ENCODE peak calls at places on chromosomes 16 and 17, in six cellular contexts. O is A549, P is GM12878, L is IMR-90, Z is SK-N-SH, F is K562. V is an unnamed sample.
A peak's percentile ranks its signal among the peaks of the same experiment; 100 is the strongest.

GRCh38 chr16:85585762-85586161 is 27.4 kb upstream of the GSE1 start:
- DNase-seq in O (no peak), P (no peak), L (no peak), Z (no peak), F (no peak), V (no peak)

GRCh38 chr17:42010898-42011516 is 6.2 kb downstream of the DNAJC7 start:
- DNase-seq in O (peak; percentile 62), P (no peak), L (peak; percentile 22), Z (peak; percentile 64), F (peak; percentile 93), V (peak; percentile 52)

GRCh38 chr16:59878479-59878878 is 1144.4 kb upstream of the GOT2 start:
- DNase-seq in O (peak; percentile 89), P (no peak), L (peak; percentile 4), Z (no peak), F (no peak), V (no peak)

GRCh38 chr17:39527220-39527813 is 66.0 kb downstream of the CDK12 start:
- DNase-seq in O (peak; percentile 37), P (no peak), L (no peak), Z (no peak), F (peak; percentile 38), V (peak; percentile 33)

GRCh38 chr17:28476076-28476475 is 2.6 kb downstream of the SLC13A2 start:
- DNase-seq in O (no peak), P (no peak), L (no peak), Z (no peak), F (no peak), V (no peak)

GRCh38 chr16:56576585-56577299 is 11.9 kb downstream of the MT4 start:
- DNase-seq in O (peak; percentile 72), P (peak; percentile 32), L (peak; percentile 47), Z (peak; percentile 63), F (peak; percentile 86), V (peak; percentile 69)

GRCh38 chr17:56540791-56541190 is 52.7 kb upstream of the NOG start:
- DNase-seq in O (no peak), P (no peak), L (no peak), Z (no peak), F (no peak), V (no peak)

GRCh38 chr17:10814083-10814482 is 10.2 kb upstream of the TMEM238L start:
- DNase-seq in O (no peak), P (no peak), L (no peak), Z (no peak), F (no peak), V (no peak)

GRCh38 chr17:28864991-28865849 is 10.4 kb downstream of the ERAL1 start:
- DNase-seq in O (no peak), P (no peak), L (no peak), Z (no peak), F (peak; percentile 98), V (peak; percentile 37)

GRCh38 chr17:9108166-9108565 is 86.9 kb downstream of the NTN1 start:
- DNase-seq in O (no peak), P (no peak), L (no peak), Z (no peak), F (no peak), V (no peak)

DNA sequence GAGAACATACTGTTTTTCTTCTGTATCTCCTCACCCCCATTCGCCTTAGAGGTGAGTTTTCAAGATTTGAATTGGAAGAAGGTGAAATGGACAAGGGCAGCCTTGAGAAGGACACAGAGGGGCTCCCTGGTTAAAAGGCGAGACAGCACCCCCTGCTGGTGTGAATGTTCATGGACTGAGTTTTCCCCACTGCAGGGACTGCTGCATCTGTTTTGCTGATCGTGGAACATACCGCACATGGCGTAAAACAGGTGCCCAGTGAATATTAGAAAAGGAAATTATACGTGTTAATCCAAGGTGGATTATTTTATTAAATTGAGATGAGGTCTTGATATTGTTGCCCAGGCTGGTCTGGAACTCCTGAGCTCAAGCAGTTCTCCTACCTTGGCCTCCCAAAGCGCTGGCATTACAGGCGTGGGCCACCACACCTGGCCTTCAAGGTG is 54.5 kb downstream of the NDE1 start:
- DNase-seq in O (peak; percentile 75), P (no peak), L (peak; percentile 69), Z (peak; percentile 77), F (peak; percentile 89), V (peak; percentile 75)
- TF ChIP-seq SMC3 in O (peak; percentile 72), P (peak; percentile 66), L (peak; percentile 67), Z (peak; percentile 59), F (peak; percentile 71), V (peak; percentile 91)

GRCh38 chr16:803751-804075 is 3.2 kb upstream of the GNG13 start:
- DNase-seq in O (no peak), P (no peak), L (no peak), Z (no peak), F (no peak), V (no peak)

GRCh38 chr16:805474-805873 is 4.9 kb upstream of the GNG13 start:
- DNase-seq in O (no peak), P (no peak), L (no peak), Z (no peak), F (no peak), V (no peak)

GRCh38 chr16:802914-803750 is 2.6 kb upstream of the GNG13 start:
- DNase-seq in O (no peak), P (no peak), L (no peak), Z (no peak), F (no peak), V (no peak)

GRCh38 chr16:802461-802860 is 1.9 kb upstream of the GNG13 start:
- DNase-seq in O (no peak), P (no peak), L (no peak), Z (no peak), F (no peak), V (no peak)

DNA sequence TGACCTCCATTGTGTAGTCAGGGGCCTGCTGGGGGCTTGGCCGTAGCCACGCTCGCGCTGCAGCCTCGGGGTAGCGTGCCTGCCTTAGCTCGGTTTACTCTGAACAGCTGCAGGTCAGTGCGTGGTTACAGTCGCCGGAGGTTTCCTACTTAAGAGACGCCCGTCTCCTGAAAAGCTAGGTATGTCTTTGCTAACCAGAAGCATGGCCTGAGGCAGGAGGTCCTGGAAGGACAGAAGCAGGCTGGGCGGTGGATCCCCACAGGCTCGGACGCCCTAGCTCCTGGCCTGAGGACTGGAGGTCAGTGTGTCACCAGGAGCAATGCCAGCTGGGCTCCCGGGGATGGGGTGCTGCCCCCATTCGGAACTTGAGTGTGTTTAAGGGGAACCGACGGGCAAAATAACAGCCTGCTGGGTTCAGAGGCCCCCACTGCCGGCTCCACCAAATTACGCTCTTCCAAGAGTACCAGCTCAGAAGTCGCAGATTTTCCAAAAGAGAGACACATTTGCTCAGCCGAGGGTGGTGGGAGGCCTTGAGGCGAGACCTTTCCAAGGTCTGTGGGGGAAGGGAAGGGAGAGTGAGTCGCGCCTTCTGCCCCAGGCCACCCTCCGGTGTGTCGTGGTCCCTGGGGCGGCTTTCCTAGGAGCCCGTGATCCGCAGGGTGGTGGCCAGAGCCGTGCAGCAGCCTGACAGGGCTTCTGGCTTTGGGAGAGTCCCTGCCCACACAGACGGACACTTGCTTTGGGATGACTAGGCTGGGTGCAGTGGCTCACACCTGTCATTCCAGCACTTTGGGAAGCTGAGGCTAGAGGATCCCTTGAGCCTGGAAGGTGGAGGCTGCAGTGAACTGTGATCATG is 3.9 kb upstream of the GNG13 start:
- DNase-seq in O (no peak), P (no peak), L (no peak), Z (no peak), F (no peak), V (no peak)
- TF ChIP-seq SMC3 in O (no peak), P (no peak), L (no peak), Z (no peak), F (no peak), V (no peak)

GRCh38 chr17:55325405-55325804 is 60.6 kb downstream of the HLF start:
- DNase-seq in O (no peak), P (no peak), L (no peak), Z (no peak), F (no peak), V (no peak)

GRCh38 chr17:55330344-55330933 is 65.7 kb downstream of the HLF start:
- DNase-seq in O (no peak), P (no peak), L (no peak), Z (no peak), F (no peak), V (peak; percentile 81)

GRCh38 chr17:55324296-55324978 is 59.7 kb downstream of the HLF start:
- DNase-seq in O (no peak), P (no peak), L (no peak), Z (no peak), F (no peak), V (no peak)

GRCh38 chr17:55326030-55326429 is 61.3 kb downstream of the HLF start:
- DNase-seq in O (no peak), P (no peak), L (no peak), Z (no peak), F (no peak), V (no peak)

DNA sequence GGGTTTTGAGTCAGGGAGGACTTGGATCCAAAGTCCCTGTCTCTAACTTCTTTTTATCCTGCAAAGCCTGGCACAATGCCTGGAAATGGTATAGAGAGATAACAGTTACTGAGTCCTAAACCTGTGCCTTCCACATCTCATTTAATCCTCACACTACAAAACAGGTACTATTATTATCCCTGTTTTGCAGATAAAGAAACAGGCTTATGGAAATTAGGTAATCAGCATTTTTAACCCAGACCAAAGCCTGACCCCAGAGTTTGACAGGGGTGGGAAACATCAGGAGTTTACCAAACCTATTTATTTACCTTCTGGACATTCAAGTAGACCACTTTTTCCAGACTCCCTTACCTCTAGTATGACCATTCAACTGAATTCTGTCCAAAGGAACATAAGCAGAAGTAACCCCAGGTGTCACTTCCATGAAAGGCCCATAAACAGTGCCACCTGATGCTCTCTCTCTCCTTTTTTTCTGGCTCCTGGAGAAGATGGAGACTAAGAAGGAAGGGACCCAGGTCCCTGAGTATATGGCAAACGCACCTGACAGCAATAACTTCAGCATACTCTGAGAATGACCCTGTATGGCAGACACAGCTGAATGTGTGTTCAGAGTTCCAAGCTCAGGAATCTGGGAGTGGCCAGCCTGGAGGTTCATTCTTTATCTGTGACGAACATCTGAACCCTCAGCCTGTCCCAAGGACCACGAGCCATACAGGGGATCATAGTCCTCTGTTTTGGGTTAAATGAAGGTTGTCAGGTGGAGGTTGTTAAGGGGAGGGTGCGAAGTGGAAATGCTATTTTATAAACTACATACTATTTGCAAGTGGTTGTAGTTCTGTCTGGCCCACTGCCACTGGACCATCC is 62.7 kb downstream of the HLF start:
- DNase-seq in O (peak; percentile 58), P (no peak), L (no peak), Z (no peak), F (no peak), V (peak; percentile 87)
- TF ChIP-seq SMC3 in O (no peak), P (no peak), L (no peak), Z (no peak), F (no peak), V (peak; percentile 7)

DNA sequence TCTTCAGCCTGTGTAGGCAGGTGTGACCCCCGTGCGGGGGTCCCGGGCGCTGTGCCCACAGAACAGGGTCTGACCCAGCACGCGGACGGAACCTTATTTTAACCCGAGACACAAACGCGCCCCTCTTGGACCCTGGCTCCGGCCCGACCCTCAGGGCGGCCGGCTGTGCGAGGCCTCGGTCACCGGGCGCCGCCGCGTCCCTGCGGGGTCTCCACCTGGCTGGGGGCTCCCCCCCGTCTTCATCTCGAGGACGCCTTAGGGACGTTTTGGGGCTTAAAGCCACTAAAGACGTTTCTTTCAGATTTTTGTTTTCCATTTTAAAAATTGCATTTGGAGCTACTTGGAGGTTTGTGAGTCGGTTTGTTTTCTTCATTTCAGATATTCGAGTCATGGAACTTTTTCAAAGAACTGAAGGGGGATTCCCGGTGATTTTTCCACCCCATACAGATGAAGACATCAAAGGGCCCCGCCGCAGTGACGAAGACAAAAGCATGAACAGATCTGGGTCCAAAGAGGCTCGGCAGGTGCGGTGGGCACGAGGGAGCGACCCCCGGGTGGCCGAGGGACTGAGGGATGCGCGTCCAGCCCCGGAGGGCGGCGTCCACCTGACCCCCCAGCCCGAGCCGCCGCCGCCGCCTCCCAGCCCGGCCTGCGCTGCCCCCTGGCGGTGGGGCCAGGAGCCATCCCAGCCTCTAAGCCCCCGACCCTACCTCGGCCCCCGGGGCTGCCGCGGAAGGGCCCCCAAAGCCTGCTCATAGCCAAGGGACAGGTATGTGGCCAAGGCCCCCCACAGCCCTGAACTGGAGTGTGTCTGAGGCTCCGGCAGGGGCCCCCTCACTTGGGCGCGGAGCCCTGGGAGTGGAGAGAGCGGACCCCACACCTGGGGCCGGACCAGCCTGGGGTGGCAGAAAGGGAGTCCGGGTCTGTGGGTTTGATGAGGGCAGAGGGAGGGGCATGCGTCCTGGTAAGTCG is 3.8 kb upstream of the CD7 start:
- DNase-seq in O (no peak), P (no peak), L (no peak), Z (peak; percentile 95), F (peak; percentile 87), V (no peak)
- TF ChIP-seq SMC3 in O (peak; percentile 99), P (peak; percentile 77), L (peak; percentile 59), Z (peak; percentile 73), F (peak; percentile 78), V (no peak)